ENCODE peak calls at places on chromosomes 16 and 17, in six cellular contexts. One of them, this sample, is unnamed.

GRCh38 chr17:46152423-46152822 is 40.8 kb downstream of the KANSL1 start:
- DNase-seq in epithelial cell of esophagus: no peak
- DNase-seq in neuronal stem cell: no peak
- DNase-seq in SK-MEL-5: no peak
- DNase-seq in CD8-positive, alpha-beta memory T cell: no peak
- DNase-seq in brain pericyte: no peak
- DNase-seq in this sample: no peak

GRCh38 chr17:75289832-75290337 is 652 bp upstream of the SLC25A19 start:
- DNase-seq in epithelial cell of esophagus: peak; percentile 52
- DNase-seq in CD8-positive, alpha-beta memory T cell: no peak
- DNase-seq in SK-MEL-5: peak; percentile 75
- DNase-seq in brain pericyte: no peak
- DNase-seq in neuronal stem cell: no peak
- DNase-seq in this sample: peak; percentile 56

GRCh38 chr16:13756411-13756810 is 163.5 kb upstream of the ERCC4 start:
- DNase-seq in neuronal stem cell: peak; percentile 71
- DNase-seq in SK-MEL-5: no peak
- DNase-seq in epithelial cell of esophagus: no peak
- DNase-seq in brain pericyte: no peak
- DNase-seq in CD8-positive, alpha-beta memory T cell: no peak
- DNase-seq in this sample: no peak

GRCh38 chr17:57834146-57834741 is 15.6 kb downstream of the MRPS23 start:
- DNase-seq in SK-MEL-5: no peak
- DNase-seq in epithelial cell of esophagus: peak; percentile 82
- DNase-seq in CD8-positive, alpha-beta memory T cell: no peak
- DNase-seq in brain pericyte: no peak
- DNase-seq in neuronal stem cell: no peak
- DNase-seq in this sample: no peak

GRCh38 chr16:50367777-50368409 is 895 bp downstream of the BRD7 start:
- DNase-seq in epithelial cell of esophagus: peak; percentile 65
- DNase-seq in neuronal stem cell: no peak
- DNase-seq in CD8-positive, alpha-beta memory T cell: no peak
- DNase-seq in SK-MEL-5: no peak
- DNase-seq in brain pericyte: no peak
- DNase-seq in this sample: no peak

GRCh38 chr17:13273744-13274295 is 256.0 kb upstream of the ELAC2 start:
- DNase-seq in CD8-positive, alpha-beta memory T cell: no peak
- DNase-seq in SK-MEL-5: no peak
- DNase-seq in epithelial cell of esophagus: peak; percentile 1
- DNase-seq in brain pericyte: no peak
- DNase-seq in neuronal stem cell: no peak
- DNase-seq in this sample: no peak

GRCh38 chr17:17413821-17414220 is 63.0 kb upstream of the MED9 start:
- DNase-seq in brain pericyte: no peak
- DNase-seq in CD8-positive, alpha-beta memory T cell: no peak
- DNase-seq in neuronal stem cell: no peak
- DNase-seq in epithelial cell of esophagus: peak; percentile 30
- DNase-seq in SK-MEL-5: no peak
- DNase-seq in this sample: no peak

GRCh38 chr17:61314368-61315078 is 85.1 kb upstream of the TBX2 start:
- DNase-seq in brain pericyte: no peak
- DNase-seq in neuronal stem cell: no peak
- DNase-seq in SK-MEL-5: no peak
- DNase-seq in epithelial cell of esophagus: peak; percentile 80
- DNase-seq in CD8-positive, alpha-beta memory T cell: no peak
- DNase-seq in this sample: no peak

GRCh38 chr17:31068291-31068690 is 26.5 kb upstream of the NF1 start:
- DNase-seq in epithelial cell of esophagus: peak; percentile 59
- DNase-seq in SK-MEL-5: peak; percentile 81
- DNase-seq in CD8-positive, alpha-beta memory T cell: no peak
- DNase-seq in neuronal stem cell: no peak
- DNase-seq in brain pericyte: no peak
- DNase-seq in this sample: no peak

GRCh38 chr17:45868276-45868675 is 23.6 kb downstream of the SPPL2C start:
- DNase-seq in SK-MEL-5: no peak
- DNase-seq in brain pericyte: no peak
- DNase-seq in epithelial cell of esophagus: no peak
- DNase-seq in neuronal stem cell: no peak
- DNase-seq in CD8-positive, alpha-beta memory T cell: no peak
- DNase-seq in this sample: no peak

GRCh38 chr17:51154176-51154575 is 817 bp downstream of the NME1 start:
- DNase-seq in SK-MEL-5: no peak
- DNase-seq in neuronal stem cell: no peak
- DNase-seq in epithelial cell of esophagus: no peak
- DNase-seq in brain pericyte: no peak
- DNase-seq in CD8-positive, alpha-beta memory T cell: no peak
- DNase-seq in this sample: no peak

GRCh38 chr17:67642488-67642887 is 75.2 kb upstream of the NOL11 start:
- DNase-seq in SK-MEL-5: no peak
- DNase-seq in CD8-positive, alpha-beta memory T cell: no peak
- DNase-seq in epithelial cell of esophagus: no peak
- DNase-seq in neuronal stem cell: no peak
- DNase-seq in brain pericyte: no peak
- DNase-seq in this sample: no peak

GRCh38 chr17:36524428-36524876 is 10.2 kb downstream of the MYO19 start:
- DNase-seq in epithelial cell of esophagus: peak; percentile 82
- DNase-seq in neuronal stem cell: no peak
- DNase-seq in SK-MEL-5: no peak
- DNase-seq in brain pericyte: no peak
- DNase-seq in CD8-positive, alpha-beta memory T cell: no peak
- DNase-seq in this sample: no peak

GRCh38 chr16:35146031-35146710 is 1686.8 kb downstream of the TP53TG3F start:
- DNase-seq in neuronal stem cell: no peak
- DNase-seq in brain pericyte: no peak
- DNase-seq in epithelial cell of esophagus: no peak
- DNase-seq in CD8-positive, alpha-beta memory T cell: no peak
- DNase-seq in SK-MEL-5: no peak
- DNase-seq in this sample: no peak

GRCh38 chr17:54980372-54980771 is 11.8 kb downstream of the STXBP4 start:
- DNase-seq in epithelial cell of esophagus: no peak
- DNase-seq in SK-MEL-5: no peak
- DNase-seq in neuronal stem cell: no peak
- DNase-seq in brain pericyte: no peak
- DNase-seq in CD8-positive, alpha-beta memory T cell: no peak
- DNase-seq in this sample: no peak

GRCh38 chr16:59540621-59541020 is 806.5 kb upstream of the GOT2 start:
- DNase-seq in epithelial cell of esophagus: no peak
- DNase-seq in SK-MEL-5: no peak
- DNase-seq in CD8-positive, alpha-beta memory T cell: no peak
- DNase-seq in neuronal stem cell: no peak
- DNase-seq in brain pericyte: no peak
- DNase-seq in this sample: no peak

GRCh38 chr16:12315330-12316138 is 339.0 kb downstream of the SNX29 start:
- DNase-seq in epithelial cell of esophagus: no peak
- DNase-seq in SK-MEL-5: no peak
- DNase-seq in neuronal stem cell: no peak
- DNase-seq in CD8-positive, alpha-beta memory T cell: no peak
- DNase-seq in brain pericyte: no peak
- DNase-seq in this sample: no peak

GRCh38 chr16:24568392-24568791 is 29.0 kb downstream of the RBBP6 start:
- DNase-seq in brain pericyte: no peak
- DNase-seq in CD8-positive, alpha-beta memory T cell: no peak
- DNase-seq in SK-MEL-5: peak; percentile 20
- DNase-seq in neuronal stem cell: no peak
- DNase-seq in epithelial cell of esophagus: peak; percentile 42
- DNase-seq in this sample: no peak

GRCh38 chr17:78759203-78759968 is 22.7 kb downstream of the CYTH1 start:
- DNase-seq in epithelial cell of esophagus: no peak
- DNase-seq in SK-MEL-5: no peak
- DNase-seq in brain pericyte: no peak
- DNase-seq in CD8-positive, alpha-beta memory T cell: peak; percentile 94
- DNase-seq in neuronal stem cell: no peak
- DNase-seq in this sample: peak; percentile 71

GRCh38 chr17:79607941-79608728 is 2.7 kb downstream of the RBFOX3 start:
- DNase-seq in CD8-positive, alpha-beta memory T cell: no peak
- DNase-seq in SK-MEL-5: peak; percentile 47
- DNase-seq in neuronal stem cell: peak; percentile 64
- DNase-seq in brain pericyte: no peak
- DNase-seq in epithelial cell of esophagus: no peak
- DNase-seq in this sample: no peak

GRCh38 chr16:14539631-14540030 is 90.4 kb downstream of the PARN start:
- DNase-seq in epithelial cell of esophagus: no peak
- DNase-seq in neuronal stem cell: no peak
- DNase-seq in SK-MEL-5: no peak
- DNase-seq in brain pericyte: no peak
- DNase-seq in CD8-positive, alpha-beta memory T cell: no peak
- DNase-seq in this sample: no peak

GRCh38 chr17:12320286-12320685 is 299.6 kb downstream of the MAP2K4 start:
- DNase-seq in epithelial cell of esophagus: no peak
- DNase-seq in SK-MEL-5: no peak
- DNase-seq in brain pericyte: peak; percentile 76
- DNase-seq in neuronal stem cell: no peak
- DNase-seq in CD8-positive, alpha-beta memory T cell: no peak
- DNase-seq in this sample: no peak

GRCh38 chr16:72066747-72067146 is 3.7 kb downstream of the HPR start:
- DNase-seq in neuronal stem cell: peak; percentile 15
- DNase-seq in brain pericyte: no peak
- DNase-seq in SK-MEL-5: peak; percentile 57
- DNase-seq in CD8-positive, alpha-beta memory T cell: peak; percentile 17
- DNase-seq in epithelial cell of esophagus: peak; percentile 49
- DNase-seq in this sample: no peak

This sample was measured in effector CD8-positive, alpha-beta T cell.